ENCODE peak calls at places on chromosome 2, in ten cellular contexts. X is transverse colon; C is CD8-positive, alpha-beta T cell; Z is endodermal cell; R is mucosa of descending colon; M is uterus; W is HCT116; Q is upper lobe of left lung; V is kidney; B is heart left ventricle. J is an unnamed sample. For H3K36me3, the result is how much of the 10 kb centered on the place peaks cover.

GRCh38 chr2:225190987-225191386 is 148.7 kb upstream of the DOCK10 start:
- DNase-seq in W (no peak), X (no peak), B (no peak), Z (no peak), M (no peak), Q (no peak), C (no peak), R (no peak), V (no peak), J (no peak)

GRCh38 chr2:88600038-88600465 is 27.2 kb downstream of the EIF2AK3 start:
- DNase-seq in M (no peak), X (peak), C (peak), R (no peak), Z (peak), B (no peak), V (no peak), W (peak), Q (no peak), J (no peak)

GRCh38 chr2:64359892-64360657 is 93.9 kb upstream of the LGALSL start:
- DNase-seq in Z (peak), C (no peak), M (peak), V (peak), Q (no peak), B (peak), W (peak), X (peak), R (peak), J (peak)

GRCh38 chr2:10610213-10610892 is 79.4 kb downstream of the NOL10 start:
- DNase-seq in R (no peak), X (peak), W (no peak), Q (no peak), Z (no peak), C (no peak), V (no peak), B (no peak), M (no peak), J (no peak)

GRCh38 chr2:23533014-23533730 is 148.2 kb downstream of the KLHL29 start:
- DNase-seq in Q (no peak), R (no peak), V (no peak), B (no peak), Z (peak), W (no peak), M (no peak), C (no peak), X (no peak), J (no peak)

GRCh38 chr2:60907329-60907728 is 26.0 kb downstream of the REL start:
- DNase-seq in Q (no peak), B (no peak), X (no peak), R (no peak), M (no peak), W (no peak), C (no peak), Z (no peak), V (no peak), J (no peak)

GRCh38 chr2:21866316-21866715 is 742.5 kb downstream of the TDRD15 start:
- DNase-seq in V (peak), Z (peak), Q (peak), R (no peak), B (no peak), C (no peak), X (no peak), W (no peak), M (no peak), J (no peak)

GRCh38 chr2:96325884-96326255 is 753 bp downstream of the ITPRIPL1 start:
- DNase-seq in X (peak), M (no peak), R (no peak), Z (no peak), C (peak), B (no peak), V (no peak), W (no peak), Q (no peak), J (no peak)

GRCh38 chr2:33298233-33298632 is 178.2 kb upstream of the RASGRP3 start:
- DNase-seq in Q (no peak), X (no peak), Z (no peak), C (no peak), V (no peak), R (no peak), W (no peak), M (no peak), B (no peak), J (no peak)

GRCh38 chr2:11637546-11637945 is 32.4 kb downstream of the NTSR2 start:
- DNase-seq in V (no peak), C (no peak), Z (no peak), Q (peak), R (no peak), B (no peak), X (no peak), W (no peak), M (no peak), J (no peak)

GRCh38 chr2:112032615-112033457 is 22.2 kb upstream of the TMEM87B start:
- DNase-seq in W (peak), X (peak), Q (no peak), M (no peak), Z (no peak), C (no peak), V (no peak), B (no peak), R (no peak), J (no peak)

GRCh38 chr2:236369606-236370005 is 105.4 kb upstream of the ASB18 start:
- DNase-seq in Q (no peak), Z (no peak), R (no peak), W (no peak), M (no peak), B (no peak), C (no peak), X (no peak), V (no peak), J (no peak)

GRCh38 chr2:149989447-149990063 is 402.0 kb upstream of the MMADHC start:
- DNase-seq in V (no peak), Q (no peak), M (no peak), C (no peak), X (no peak), W (no peak), Z (no peak), B (no peak), R (no peak), J (no peak)

GRCh38 chr2:99666256-99666655 is 176.4 kb upstream of the REV1 start:
- DNase-seq in V (no peak), Z (no peak), M (no peak), X (no peak), R (no peak), B (no peak), Q (no peak), W (no peak), C (no peak), J (no peak)

GRCh38 chr2:104872866-104873688 is 19.2 kb downstream of the POU3F3 start:
- DNase-seq in X (peak), Z (peak), W (peak), Q (peak), M (no peak), R (peak), C (peak), V (peak), B (no peak), J (peak)

GRCh38 chr2:68834737-68835136 is 36.5 kb downstream of the BMP10 start:
- DNase-seq in C (no peak), V (no peak), Q (no peak), Z (no peak), R (no peak), W (no peak), X (no peak), M (no peak), B (no peak), J (no peak)

GRCh38 chr2:205297846-205298245 is 384.5 kb upstream of the NRP2 start:
- DNase-seq in W (no peak), Z (no peak), M (no peak), R (no peak), Q (no peak), X (no peak), V (no peak), C (no peak), B (no peak), J (no peak)

GRCh38 chr2:226915846-226916360 is 80.0 kb downstream of the RHBDD1 start:
- DNase-seq in W (no peak), M (no peak), B (no peak), Z (no peak), C (no peak), V (no peak), R (no peak), Q (no peak), X (no peak), J (no peak)

GRCh38 chr2:203869610-203870042 is 2.1 kb downstream of the CTLA4 start:
- DNase-seq in Z (no peak), C (peak), B (no peak), X (no peak), Q (no peak), V (no peak), M (no peak), R (peak), W (no peak), J (no peak)

GRCh38 chr2:229282758-229283546 is 11.9 kb upstream of the PID1 start:
- DNase-seq in Z (no peak), B (no peak), V (no peak), X (peak), C (no peak), W (no peak), M (peak), R (no peak), Q (no peak), J (no peak)

GRCh38 chr2:12624911-12625598 is 91.7 kb upstream of the TRIB2 start:
- DNase-seq in Q (peak), X (no peak), V (no peak), B (no peak), R (no peak), Z (peak), W (no peak), C (no peak), M (no peak), J (no peak)

DNA sequence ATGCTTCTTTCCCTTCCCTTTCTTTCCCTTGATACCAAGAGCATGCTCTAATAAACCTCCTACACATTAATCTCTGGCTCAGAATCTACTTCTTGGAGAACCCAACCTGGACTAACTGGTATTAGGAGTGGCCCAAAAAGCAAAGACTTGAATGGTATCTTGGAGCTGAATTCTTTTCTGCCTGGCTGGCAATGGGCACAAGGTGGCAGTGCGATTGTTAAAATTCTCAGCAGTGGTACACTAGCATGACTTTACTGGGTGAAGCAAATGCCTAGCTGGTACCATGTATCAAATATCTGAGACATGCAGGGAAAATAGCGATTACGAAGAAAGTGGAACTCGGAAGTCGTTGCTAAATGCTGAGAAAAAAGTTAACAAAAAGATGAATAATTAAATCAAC is 376.1 kb downstream of the XIRP2 start:
- DNase-seq in X (peak), Q (no peak), C (no peak), M (no peak), B (no peak), V (no peak), R (no peak), Z (peak), W (no peak), J (no peak)
- TF ChIP-seq CTCF in X (peak), Q (no peak), C (no peak), M (no peak), B (peak), V (peak), R (peak), Z (peak), W (no peak), J (no peak)

DNA sequence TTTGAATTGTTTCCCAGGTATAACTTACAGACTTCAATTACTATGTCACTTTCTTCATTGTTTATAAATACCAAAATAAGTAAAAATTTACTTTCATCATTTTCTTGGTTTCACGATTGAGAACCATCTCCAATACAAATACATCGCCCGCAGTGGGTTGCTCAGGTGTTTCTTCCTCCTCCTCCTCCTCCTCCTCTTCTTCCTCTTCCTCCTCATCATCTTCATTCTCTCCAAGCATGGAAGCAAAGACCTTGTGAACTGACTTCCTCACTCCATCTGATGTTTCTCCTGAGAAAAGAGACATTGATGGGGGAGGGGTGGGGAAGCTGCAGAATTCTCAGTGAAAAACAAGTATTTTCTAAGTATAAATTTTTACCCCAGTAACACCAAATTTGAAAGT is 6.6 kb downstream of the GTF3C3 start:
- DNase-seq in V (no peak), W (no peak), X (no peak), R (no peak), Z (no peak), B (no peak), C (no peak), M (no peak), Q (no peak), J (no peak)
- H3K36me3 ChIP-seq in V (under half), W (under half), X (under half), R (under half), Z (half or more), B (under half), C (under half), M (under half), Q (under half), J (under half)

GRCh38 chr2:175864131-175864728 is 137.8 kb downstream of the LNPK start:
- DNase-seq in C (no peak), R (no peak), W (no peak), B (no peak), Z (no peak), X (no peak), M (no peak), Q (no peak), V (no peak), J (no peak)
- TF ChIP-seq CTCF in C (no peak), R (no peak), W (no peak), B (no peak), Z (peak), X (no peak), M (no peak), Q (no peak), V (no peak), J (no peak)

GRCh38 chr2:239998006-239998405 is 27.1 kb downstream of the NDUFA10 start:
- DNase-seq in R (no peak), C (no peak), B (no peak), V (no peak), M (no peak), Q (no peak), W (no peak), X (peak), Z (no peak), J (no peak)

GRCh38 chr2:239990966-239991365 is 34.2 kb downstream of the NDUFA10 start:
- DNase-seq in C (no peak), W (no peak), V (no peak), X (no peak), Z (no peak), M (no peak), R (no peak), Q (no peak), B (no peak), J (no peak)

GRCh38 chr2:239991689-239992314 is 33.3 kb downstream of the NDUFA10 start:
- DNase-seq in R (no peak), V (no peak), B (no peak), M (no peak), Z (no peak), X (no peak), Q (no peak), W (peak), C (no peak), J (no peak)

GRCh38 chr2:239994086-239994485 is 31.1 kb downstream of the NDUFA10 start:
- DNase-seq in B (no peak), V (no peak), Z (no peak), W (no peak), M (no peak), X (no peak), Q (no peak), R (no peak), C (no peak), J (no peak)

DNA sequence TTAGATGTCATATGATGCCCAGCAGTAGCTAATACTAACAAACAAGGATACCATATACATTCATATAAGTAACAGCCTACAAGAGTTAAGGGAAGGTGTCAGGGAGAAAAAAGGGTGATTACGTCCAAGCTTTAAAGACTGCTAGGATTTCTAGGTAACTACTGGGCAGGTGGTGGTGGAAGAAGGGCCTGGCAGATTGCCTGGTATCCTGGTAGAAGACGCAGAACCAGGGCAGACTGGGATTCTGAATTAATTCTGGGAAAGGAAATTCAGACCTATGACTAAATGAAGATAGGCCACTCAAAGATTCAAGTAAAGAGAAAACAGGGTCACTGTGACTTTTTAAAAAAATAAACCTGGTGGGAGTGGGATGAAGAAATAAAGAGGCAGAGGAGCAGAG is 31.9 kb downstream of the NDUFA10 start:
- DNase-seq in B (no peak), X (no peak), Q (no peak), V (no peak), W (no peak), M (no peak), C (no peak), Z (no peak), R (no peak), J (no peak)
- H3K36me3 ChIP-seq in B (under half), X (under half), Q (under half), V (under half), W (under half), M (under half), C (under half), Z (under half), R (under half), J (under half)

GRCh38 chr2:224143521-224143920 is 104.4 kb upstream of the SERPINE2 start:
- DNase-seq in V (no peak), B (no peak), R (no peak), Q (no peak), Z (no peak), M (no peak), C (no peak), W (no peak), X (no peak), J (no peak)

GRCh38 chr2:224146356-224147160 is 107.5 kb upstream of the SERPINE2 start:
- DNase-seq in X (peak), Z (no peak), W (no peak), C (no peak), B (no peak), R (no peak), Q (no peak), M (no peak), V (no peak), J (no peak)

GRCh38 chr2:224141304-224141703 is 102.2 kb upstream of the SERPINE2 start:
- DNase-seq in Z (no peak), X (no peak), C (no peak), Q (no peak), R (no peak), B (no peak), V (no peak), M (no peak), W (no peak), J (no peak)

GRCh38 chr2:224145751-224146355 is 106.8 kb upstream of the SERPINE2 start:
- DNase-seq in Z (no peak), M (no peak), R (no peak), X (peak), C (no peak), V (no peak), Q (no peak), B (no peak), W (peak), J (no peak)

GRCh38 chr2:224142397-224143312 is 103.6 kb upstream of the SERPINE2 start:
- DNase-seq in M (no peak), B (no peak), Z (no peak), C (no peak), W (no peak), R (no peak), Q (no peak), V (no peak), X (no peak), J (no peak)
- TF ChIP-seq CTCF in M (no peak), B (no peak), Z (no peak), C (no peak), W (peak), R (no peak), Q (no peak), V (no peak), X (no peak), J (no peak)

GRCh38 chr2:182649316-182649715 is 66.7 kb upstream of the DNAJC10 start:
- DNase-seq in R (no peak), X (peak), Z (peak), V (no peak), W (peak), Q (no peak), C (no peak), B (no peak), M (no peak), J (no peak)
- H3K36me3 ChIP-seq in R (under half), X (under half), Z (under half), V (under half), W (under half), Q (under half), C (under half), B (under half), M (under half), J (under half)